ENCODE peak calls at places on chromosome 22, in eight cellular contexts. G, Y, T, M, P, D, J and A are unnamed samples.

GRCh38 chr22:40403651-40404050 is 33.3 kb downstream of the SGSM3 start:
- DNase-seq in T (no peak), M (peak; percentile 60), J (no peak), Y (no peak), G (no peak), D (no peak), P (no peak), A (no peak)

GRCh38 chr22:50185384-50186087 is at the start of gene TRABD:
- DNase-seq in M (peak; percentile 96), T (peak; percentile 20), G (peak; percentile 92), J (peak; percentile 78), Y (peak; percentile 34), D (peak; percentile 89), P (peak; percentile 90), A (peak; percentile 84)

GRCh38 chr22:30928401-30928800 is 40.2 kb downstream of the MORC2 start:
- DNase-seq in Y (no peak), G (no peak), P (no peak), M (no peak), D (no peak), J (no peak), T (no peak), A (no peak)

GRCh38 chr22:23219787-23220484 is 39.6 kb downstream of the BCR start:
- DNase-seq in D (peak; percentile 40), J (peak; percentile 88), P (peak; percentile 85), Y (no peak), M (no peak), T (no peak), G (no peak), A (peak; percentile 61)

GRCh38 chr22:22770280-22770871 is 117.2 kb upstream of the IGLL5 start:
- DNase-seq in M (peak; percentile 55), Y (no peak), J (peak; percentile 4), P (peak; percentile 36), G (peak; percentile 30), T (peak; percentile 13), D (peak; percentile 69), A (peak; percentile 54)

GRCh38 chr22:37661160-37661924 is 2.8 kb downstream of the PDXP start:
- DNase-seq in G (no peak), T (peak; percentile 43), Y (no peak), M (no peak), D (no peak), P (no peak), J (no peak), A (no peak)

GRCh38 chr22:46628756-46629155 is 8.6 kb downstream of the GRAMD4 start:
- DNase-seq in D (no peak), G (no peak), M (no peak), P (no peak), J (no peak), T (no peak), Y (no peak), A (no peak)

GRCh38 chr22:37186997-37187522 is 987 bp downstream of the C1QTNF6 start:
- DNase-seq in P (no peak), J (no peak), Y (no peak), T (no peak), D (no peak), G (no peak), M (no peak), A (no peak)

GRCh38 chr22:31211862-31212730 is at the start of gene LIMK2:
- DNase-seq in T (peak; percentile 94), Y (peak; percentile 87), M (peak; percentile 98), P (peak; percentile 91), J (peak; percentile 87), G (peak; percentile 96), D (peak; percentile 95), A (peak; percentile 94)

GRCh38 chr22:41603873-41604332 is 14.3 kb upstream of the PMM1 start:
- DNase-seq in D (peak; percentile 50), G (no peak), Y (no peak), P (no peak), J (peak; percentile 54), T (no peak), M (no peak), A (no peak)

GRCh38 chr22:45970709-45971388 is 6.1 kb downstream of the WNT7B start:
- DNase-seq in G (no peak), D (no peak), Y (no peak), T (no peak), J (no peak), P (no peak), M (no peak), A (no peak)

GRCh38 chr22:36415415-36416168 is 27.8 kb upstream of the MYH9 start:
- DNase-seq in T (no peak), J (no peak), D (no peak), G (no peak), M (no peak), Y (no peak), P (peak; percentile 63), A (no peak)

GRCh38 chr22:35914665-35915476 is 113.8 kb downstream of the RBFOX2 start:
- DNase-seq in M (no peak), G (no peak), P (peak; percentile 91), Y (no peak), T (peak; percentile 93), J (peak; percentile 67), D (peak; percentile 93), A (peak; percentile 84)

GRCh38 chr22:48380016-48380665 is 1447.5 kb downstream of the BRD1 start:
- DNase-seq in D (no peak), T (no peak), G (no peak), Y (no peak), P (no peak), M (peak; percentile 79), J (no peak), A (no peak)

GRCh38 chr22:45531944-45532631 is 29.4 kb downstream of the FBLN1 start:
- DNase-seq in T (no peak), P (peak; percentile 78), M (no peak), G (no peak), D (no peak), J (no peak), Y (no peak), A (no peak)

GRCh38 chr22:25187469-25187868 is 12.2 kb upstream of the CRYBB3 start:
- DNase-seq in P (no peak), D (no peak), Y (no peak), M (no peak), T (no peak), G (no peak), J (no peak), A (no peak)

GRCh38 chr22:49368221-49368975 is 459.3 kb downstream of the BRD1 start:
- DNase-seq in J (no peak), T (no peak), P (no peak), M (peak; percentile 86), D (no peak), Y (no peak), G (no peak), A (peak; percentile 20)

GRCh38 chr22:37566903-37567798 is 6.9 kb downstream of the CDC42EP1 start:
- DNase-seq in T (peak; percentile 71), Y (peak; percentile 78), J (peak; percentile 50), D (peak; percentile 90), G (peak; percentile 84), M (no peak), P (peak; percentile 84), A (peak; percentile 88)

GRCh38 chr22:37462983-37463382 is 23.2 kb downstream of the MFNG start:
- DNase-seq in P (peak; percentile 52), Y (no peak), M (no peak), T (no peak), D (peak; percentile 31), G (no peak), J (peak; percentile 50), A (no peak)

GRCh38 chr22:17938484-17938924 is 85.9 kb downstream of the MICAL3 start:
- DNase-seq in D (no peak), T (no peak), M (no peak), P (no peak), G (no peak), Y (no peak), J (no peak), A (no peak)

GRCh38 chr22:21712751-21713427 is 22.7 kb downstream of the YPEL1 start:
- DNase-seq in J (peak; percentile 85), M (no peak), G (peak; percentile 44), D (peak; percentile 75), P (peak; percentile 59), T (peak; percentile 82), Y (peak; percentile 72), A (peak; percentile 74)

GRCh38 chr22:41899992-41900651 is 14.8 kb downstream of the SHISA8 start:
- DNase-seq in P (no peak), J (no peak), D (no peak), M (no peak), T (no peak), G (no peak), Y (no peak), A (no peak)

GRCh38 chr22:28629420-28630184 is 50.0 kb downstream of the TTC28 start:
- DNase-seq in P (peak; percentile 44), J (no peak), D (no peak), M (no peak), Y (no peak), T (no peak), G (no peak), A (no peak)

GRCh38 chr22:35381424-35381772 is 502 bp downstream of the HMOX1 start:
- DNase-seq in G (no peak), Y (no peak), D (no peak), J (no peak), M (no peak), T (no peak), P (no peak), A (no peak)

GRCh38 chr22:39013923-39014722 is at the start of gene APOBEC3C:
- DNase-seq in G (peak; percentile 65), D (peak; percentile 74), M (peak; percentile 92), J (peak; percentile 88), Y (peak; percentile 54), T (no peak), P (peak; percentile 90), A (peak; percentile 73)

GRCh38 chr22:41841085-41841712 is 8.3 kb downstream of the SREBF2 start:
- DNase-seq in M (no peak), P (peak; percentile 45), J (no peak), Y (no peak), T (no peak), D (peak; percentile 75), G (no peak), A (no peak)

GRCh38 chr22:31081963-31082605 is 966 bp downstream of the SMTN start:
- DNase-seq in M (no peak), Y (no peak), G (no peak), J (no peak), D (no peak), P (peak; percentile 87), T (no peak), A (no peak)

GRCh38 chr22:46905415-46905814 is 143.0 kb downstream of the TBC1D22A start:
- DNase-seq in D (no peak), G (no peak), Y (no peak), J (no peak), T (no peak), M (no peak), P (no peak), A (no peak)

GRCh38 chr22:49553518-49554295 is 274.0 kb downstream of the BRD1 start:
- DNase-seq in Y (no peak), J (no peak), G (no peak), M (peak; percentile 87), P (no peak), D (no peak), T (no peak), A (no peak)

GRCh38 chr22:23020659-23021293 is 49.5 kb upstream of the GNAZ start:
- DNase-seq in P (no peak), T (no peak), J (no peak), D (no peak), G (no peak), M (no peak), Y (no peak), A (no peak)

GRCh38 chr22:19596680-19597398 is 72.6 kb upstream of the CLDN5 start:
- DNase-seq in J (no peak), Y (no peak), G (no peak), D (no peak), P (no peak), T (no peak), M (peak; percentile 77), A (no peak)

GRCh38 chr22:41352058-41352457 is 29.7 kb upstream of the TEF start:
- DNase-seq in P (peak; percentile 73), Y (no peak), M (no peak), D (no peak), J (no peak), T (no peak), G (no peak), A (no peak)

GRCh38 chr22:30424471-30425326 is 869 bp upstream of the MTFP1 start:
- DNase-seq in J (peak; percentile 40), P (peak; percentile 54), Y (peak; percentile 60), D (peak; percentile 47), M (no peak), T (peak; percentile 46), G (no peak), A (no peak)

GRCh38 chr22:36221799-36222751 is 17.3 kb downstream of the APOL2 start:
- DNase-seq in Y (peak; percentile 7), M (no peak), D (peak; percentile 68), G (no peak), J (peak; percentile 40), P (peak; percentile 70), T (peak; percentile 32), A (peak; percentile 67)